ENCODE peak calls at places on chromosomes 16 and 17, in five cellular contexts. One of them, this sample, is unnamed.

GRCh38 chr16:80525420-80525819 is 15.4 kb upstream of the DYNLRB2 start:
- DNase-seq in lower leg skin: no peak
- DNase-seq in AG04450: no peak
- DNase-seq in epithelial cell of esophagus: no peak
- DNase-seq in GM12865: no peak
- DNase-seq in this sample: no peak

GRCh38 chr17:7588553-7589203 is 1.2 kb downstream of the SOX15 start:
- DNase-seq in lower leg skin: no peak
- DNase-seq in AG04450: no peak
- DNase-seq in epithelial cell of esophagus: peak
- DNase-seq in GM12865: no peak
- DNase-seq in this sample: no peak

GRCh38 chr16:57890752-57891111 is 80.2 kb downstream of the CNGB1 start:
- DNase-seq in lower leg skin: no peak
- DNase-seq in AG04450: no peak
- DNase-seq in epithelial cell of esophagus: no peak
- DNase-seq in GM12865: no peak
- DNase-seq in this sample: no peak

GRCh38 chr16:74898667-74899066 is 86.3 kb downstream of the WDR59 start:
- DNase-seq in lower leg skin: no peak
- DNase-seq in AG04450: no peak
- DNase-seq in epithelial cell of esophagus: no peak
- DNase-seq in GM12865: no peak
- DNase-seq in this sample: no peak

GRCh38 chr17:6455321-6455705 is 11.1 kb downstream of the PIMREG start:
- DNase-seq in lower leg skin: no peak
- DNase-seq in AG04450: no peak
- DNase-seq in epithelial cell of esophagus: peak
- DNase-seq in GM12865: peak
- DNase-seq in this sample: no peak

GRCh38 chr17:33233855-33234228 is 59.3 kb downstream of the ASIC2 start:
- DNase-seq in lower leg skin: no peak
- DNase-seq in AG04450: no peak
- DNase-seq in epithelial cell of esophagus: no peak
- DNase-seq in GM12865: peak
- DNase-seq in this sample: peak

GRCh38 chr17:81002409-81003361 is 11.0 kb downstream of the CHMP6 start:
- DNase-seq in lower leg skin: peak
- DNase-seq in AG04450: no peak
- DNase-seq in epithelial cell of esophagus: peak
- DNase-seq in GM12865: no peak
- DNase-seq in this sample: no peak

GRCh38 chr17:71632328-71632727 is 488.5 kb upstream of the SOX9 start:
- DNase-seq in lower leg skin: no peak
- DNase-seq in AG04450: no peak
- DNase-seq in epithelial cell of esophagus: peak
- DNase-seq in GM12865: no peak
- DNase-seq in this sample: no peak

GRCh38 chr16:47924950-47925349 is 230.8 kb downstream of the ABCC12 start:
- DNase-seq in lower leg skin: no peak
- DNase-seq in AG04450: no peak
- DNase-seq in epithelial cell of esophagus: no peak
- DNase-seq in GM12865: no peak
- DNase-seq in this sample: no peak

GRCh38 chr16:47927330-47927729 is 228.5 kb downstream of the ABCC12 start:
- DNase-seq in lower leg skin: no peak
- DNase-seq in AG04450: no peak
- DNase-seq in epithelial cell of esophagus: peak
- DNase-seq in GM12865: no peak
- DNase-seq in this sample: no peak

GRCh38 chr16:47925811-47926460 is 229.9 kb downstream of the ABCC12 start:
- DNase-seq in lower leg skin: no peak
- DNase-seq in AG04450: no peak
- DNase-seq in epithelial cell of esophagus: peak
- DNase-seq in GM12865: no peak
- DNase-seq in this sample: no peak

GRCh38 chr16:47928008-47928407 is 227.8 kb downstream of the ABCC12 start:
- DNase-seq in lower leg skin: no peak
- DNase-seq in AG04450: no peak
- DNase-seq in epithelial cell of esophagus: no peak
- DNase-seq in GM12865: peak
- DNase-seq in this sample: no peak
- TF ChIP-seq CTCF in lower leg skin: no peak
- TF ChIP-seq CTCF in AG04450: no peak
- TF ChIP-seq CTCF in epithelial cell of esophagus: no peak
- TF ChIP-seq CTCF in GM12865: no peak
- TF ChIP-seq CTCF in this sample: no peak

GRCh38 chr16:46884513-46885293 is 541 bp downstream of the GPT2 start:
- DNase-seq in lower leg skin: no peak
- DNase-seq in AG04450: no peak
- DNase-seq in epithelial cell of esophagus: peak
- DNase-seq in GM12865: peak
- DNase-seq in this sample: no peak

GRCh38 chr16:46882304-46882939 is 1.7 kb upstream of the GPT2 start:
- DNase-seq in lower leg skin: no peak
- DNase-seq in AG04450: no peak
- DNase-seq in epithelial cell of esophagus: no peak
- DNase-seq in GM12865: no peak
- DNase-seq in this sample: no peak

GRCh38 chr16:46883353-46883689 is 841 bp upstream of the GPT2 start:
- DNase-seq in lower leg skin: no peak
- DNase-seq in AG04450: no peak
- DNase-seq in epithelial cell of esophagus: no peak
- DNase-seq in GM12865: no peak
- DNase-seq in this sample: peak

GRCh38 chr16:46882940-46883307 is 1.2 kb upstream of the GPT2 start:
- DNase-seq in lower leg skin: no peak
- DNase-seq in AG04450: no peak
- DNase-seq in epithelial cell of esophagus: no peak
- DNase-seq in GM12865: no peak
- DNase-seq in this sample: no peak

GRCh38 chr16:46883690-46884512 is at the start of gene GPT2:
- DNase-seq in lower leg skin: peak
- DNase-seq in AG04450: peak
- DNase-seq in epithelial cell of esophagus: peak
- DNase-seq in GM12865: peak
- DNase-seq in this sample: peak
- TF ChIP-seq CTCF in lower leg skin: no peak
- TF ChIP-seq CTCF in AG04450: no peak
- TF ChIP-seq CTCF in epithelial cell of esophagus: no peak
- TF ChIP-seq CTCF in GM12865: no peak
- TF ChIP-seq CTCF in this sample: peak

GRCh38 chr16:70605284-70605659 is 41.1 kb upstream of the IL34 start:
- DNase-seq in lower leg skin: no peak
- DNase-seq in AG04450: no peak
- DNase-seq in epithelial cell of esophagus: no peak
- DNase-seq in GM12865: no peak
- DNase-seq in this sample: no peak

GRCh38 chr16:70608516-70608915 is 37.8 kb upstream of the IL34 start:
- DNase-seq in lower leg skin: no peak
- DNase-seq in AG04450: no peak
- DNase-seq in epithelial cell of esophagus: peak
- DNase-seq in GM12865: no peak
- DNase-seq in this sample: no peak

GRCh38 chr16:70602831-70603230 is 43.5 kb upstream of the IL34 start:
- DNase-seq in lower leg skin: no peak
- DNase-seq in AG04450: no peak
- DNase-seq in epithelial cell of esophagus: no peak
- DNase-seq in GM12865: no peak
- DNase-seq in this sample: no peak

GRCh38 chr16:70601576-70602575 is 44.5 kb upstream of the IL34 start:
- DNase-seq in lower leg skin: no peak
- DNase-seq in AG04450: no peak
- DNase-seq in epithelial cell of esophagus: no peak
- DNase-seq in GM12865: no peak
- DNase-seq in this sample: no peak

DNA sequence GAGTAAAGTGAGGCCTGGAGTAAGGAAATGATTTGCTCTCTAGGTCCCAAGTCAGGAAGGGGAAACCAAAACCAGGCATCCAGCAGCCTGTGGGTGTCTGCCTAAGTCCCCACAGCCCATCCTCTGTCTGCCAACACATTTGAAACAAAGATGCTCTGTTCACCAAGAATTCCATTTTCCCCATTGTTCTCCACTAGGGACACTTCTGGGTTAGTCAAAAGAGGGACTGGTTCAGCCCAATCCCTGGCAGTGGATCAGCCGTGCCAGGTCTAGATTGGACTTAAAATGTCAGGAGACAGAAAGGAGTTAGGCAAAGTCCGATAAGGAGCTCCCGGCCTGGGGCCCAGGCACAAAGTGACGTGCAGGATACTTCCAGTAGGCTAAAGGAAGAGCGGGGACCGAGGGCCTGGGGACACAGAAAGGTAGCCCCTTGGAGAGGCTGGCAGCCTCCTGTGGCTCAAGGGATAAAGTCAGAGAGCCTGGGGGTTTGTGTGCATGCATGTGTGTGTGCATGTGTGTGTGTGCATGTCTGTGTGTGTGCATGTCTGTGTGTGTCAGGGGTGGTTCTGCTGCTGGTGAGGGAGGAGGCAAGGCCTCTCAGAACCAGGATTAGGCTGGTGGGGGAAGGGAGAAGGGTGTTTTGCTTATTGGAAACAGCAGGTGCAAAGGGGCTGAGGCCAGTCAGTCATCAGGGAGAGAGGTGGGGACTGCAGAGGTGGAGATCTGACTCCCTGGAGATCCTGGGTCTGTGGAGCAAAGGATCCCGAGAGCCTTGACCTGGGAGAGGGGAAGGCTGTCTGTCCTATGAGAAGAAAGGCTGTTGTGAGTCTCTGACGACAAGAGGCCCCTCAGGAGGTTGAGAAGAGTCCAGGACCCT is 41.7 kb upstream of the IL34 start:
- DNase-seq in lower leg skin: no peak
- DNase-seq in AG04450: no peak
- DNase-seq in epithelial cell of esophagus: no peak
- DNase-seq in GM12865: no peak
- DNase-seq in this sample: no peak
- TF ChIP-seq CTCF in lower leg skin: no peak
- TF ChIP-seq CTCF in AG04450: peak
- TF ChIP-seq CTCF in epithelial cell of esophagus: no peak
- TF ChIP-seq CTCF in GM12865: no peak
- TF ChIP-seq CTCF in this sample: no peak

GRCh38 chr17:57755479-57756070 is 10.5 kb upstream of the CCDC182 start:
- DNase-seq in lower leg skin: no peak
- DNase-seq in AG04450: no peak
- DNase-seq in epithelial cell of esophagus: no peak
- DNase-seq in GM12865: no peak
- DNase-seq in this sample: no peak
- TF ChIP-seq CTCF in lower leg skin: no peak
- TF ChIP-seq CTCF in AG04450: no peak
- TF ChIP-seq CTCF in epithelial cell of esophagus: no peak
- TF ChIP-seq CTCF in GM12865: no peak
- TF ChIP-seq CTCF in this sample: no peak

GRCh38 chr17:47741109-47741792 is 8.2 kb downstream of the TBX21 start:
- DNase-seq in lower leg skin: peak
- DNase-seq in AG04450: no peak
- DNase-seq in epithelial cell of esophagus: no peak
- DNase-seq in GM12865: no peak
- DNase-seq in this sample: no peak

GRCh38 chr17:47745037-47745380 is 12.0 kb downstream of the TBX21 start:
- DNase-seq in lower leg skin: no peak
- DNase-seq in AG04450: no peak
- DNase-seq in epithelial cell of esophagus: no peak
- DNase-seq in GM12865: no peak
- DNase-seq in this sample: no peak

GRCh38 chr17:47744168-47745036 is 11.4 kb downstream of the TBX21 start:
- DNase-seq in lower leg skin: no peak
- DNase-seq in AG04450: no peak
- DNase-seq in epithelial cell of esophagus: no peak
- DNase-seq in GM12865: no peak
- DNase-seq in this sample: no peak

GRCh38 chr17:47741793-47742145 is 8.7 kb downstream of the TBX21 start:
- DNase-seq in lower leg skin: no peak
- DNase-seq in AG04450: no peak
- DNase-seq in epithelial cell of esophagus: no peak
- DNase-seq in GM12865: no peak
- DNase-seq in this sample: no peak

GRCh38 chr17:47742319-47743181 is 9.5 kb downstream of the TBX21 start:
- DNase-seq in lower leg skin: no peak
- DNase-seq in AG04450: no peak
- DNase-seq in epithelial cell of esophagus: no peak
- DNase-seq in GM12865: peak
- DNase-seq in this sample: no peak
- TF ChIP-seq CTCF in lower leg skin: no peak
- TF ChIP-seq CTCF in AG04450: peak
- TF ChIP-seq CTCF in epithelial cell of esophagus: no peak
- TF ChIP-seq CTCF in GM12865: peak
- TF ChIP-seq CTCF in this sample: no peak

GRCh38 chr17:69690531-69690930 is 276.0 kb downstream of the MAP2K6 start:
- DNase-seq in lower leg skin: no peak
- DNase-seq in AG04450: no peak
- DNase-seq in epithelial cell of esophagus: no peak
- DNase-seq in GM12865: no peak
- DNase-seq in this sample: no peak

GRCh38 chr17:69696645-69697044 is 282.1 kb downstream of the MAP2K6 start:
- DNase-seq in lower leg skin: no peak
- DNase-seq in AG04450: no peak
- DNase-seq in epithelial cell of esophagus: no peak
- DNase-seq in GM12865: no peak
- DNase-seq in this sample: no peak

DNA sequence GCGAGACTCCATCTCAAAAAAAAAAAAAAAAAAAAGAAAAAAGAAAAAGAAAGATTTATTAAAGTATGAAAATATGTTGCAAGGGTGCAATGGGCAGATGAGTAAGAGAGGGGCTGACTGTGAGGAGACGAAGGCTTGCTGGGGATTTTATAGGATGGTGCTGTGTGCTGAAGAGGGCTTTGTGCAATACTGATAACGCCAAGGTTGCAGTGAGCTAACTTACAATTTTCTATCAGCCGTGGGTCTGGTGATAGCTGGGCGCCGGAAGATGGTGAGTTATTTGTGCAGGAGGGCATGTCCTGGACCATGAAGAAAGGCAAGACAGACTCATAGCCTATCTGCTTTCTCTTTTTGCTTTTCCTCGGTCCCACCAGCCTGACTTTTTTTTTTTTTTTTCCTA is 281.1 kb downstream of the MAP2K6 start:
- DNase-seq in lower leg skin: no peak
- DNase-seq in AG04450: no peak
- DNase-seq in epithelial cell of esophagus: no peak
- DNase-seq in GM12865: no peak
- DNase-seq in this sample: no peak
- TF ChIP-seq CTCF in lower leg skin: no peak
- TF ChIP-seq CTCF in AG04450: no peak
- TF ChIP-seq CTCF in epithelial cell of esophagus: no peak
- TF ChIP-seq CTCF in GM12865: no peak
- TF ChIP-seq CTCF in this sample: no peak

GRCh38 chr16:10368984-10369551 is 16.8 kb upstream of the ATF7IP2 start:
- DNase-seq in lower leg skin: no peak
- DNase-seq in AG04450: no peak
- DNase-seq in epithelial cell of esophagus: peak
- DNase-seq in GM12865: peak
- DNase-seq in this sample: no peak
- TF ChIP-seq CTCF in lower leg skin: no peak
- TF ChIP-seq CTCF in AG04450: no peak
- TF ChIP-seq CTCF in epithelial cell of esophagus: peak
- TF ChIP-seq CTCF in GM12865: no peak
- TF ChIP-seq CTCF in this sample: no peak

This sample was measured in prostate gland.